ENCODE peak calls at places on chromosomes 2 and 18, in five cellular contexts. G is psoas muscle, N is heart left ventricle, Z is astrocyte, E is AG10803. P is an unnamed sample.

GRCh38 chr2:229868794-229869193 is 53.0 kb downstream of the TRIP12 start:
- DNase-seq in G (no peak), N (no peak), Z (no peak), E (no peak), P (no peak)

GRCh38 chr18:55983433-55983832 is 395.4 kb upstream of the TCF4 start:
- DNase-seq in G (no peak), N (no peak), Z (peak), E (peak), P (no peak)

GRCh38 chr2:38535745-38536506 is 66.8 kb downstream of the HNRNPLL start:
- DNase-seq in G (peak), N (peak), Z (no peak), E (peak), P (peak)

GRCh38 chr2:38549066-38549465 is 53.7 kb downstream of the HNRNPLL start:
- DNase-seq in G (no peak), N (no peak), Z (no peak), E (no peak), P (no peak)

GRCh38 chr2:233422050-233422639 is 67.9 kb downstream of the DGKD start:
- DNase-seq in G (peak), N (no peak), Z (no peak), E (no peak), P (peak)

GRCh38 chr2:231399853-231400667 is 4.5 kb downstream of the B3GNT7 start:
- DNase-seq in G (peak), N (peak), Z (no peak), E (peak), P (peak)

GRCh38 chr18:52313213-52313612 is 26.8 kb upstream of the DCC start:
- DNase-seq in G (no peak), N (no peak), Z (peak), E (no peak), P (no peak)

GRCh38 chr2:164757934-164758695 is 83.5 kb downstream of the COBLL1 start:
- DNase-seq in G (no peak), N (no peak), Z (peak), E (peak), P (peak)

GRCh38 chr18:55097406-55098170 is 138.3 kb upstream of the CCDC68 start:
- DNase-seq in G (no peak), N (no peak), Z (peak), E (peak), P (no peak)

GRCh38 chr2:200404615-200405014 is 98.1 kb downstream of the SPATS2L start:
- DNase-seq in G (no peak), N (no peak), Z (no peak), E (no peak), P (no peak)

GRCh38 chr18:26504831-26505230 is 43.5 kb downstream of the KCTD1 start:
- DNase-seq in G (no peak), N (no peak), Z (no peak), E (no peak), P (no peak)

GRCh38 chr2:6957910-6958615 is 40.9 kb downstream of the RNF144A start:
- DNase-seq in G (peak), N (no peak), Z (no peak), E (no peak), P (peak)

GRCh38 chr2:41728757-41729338 is 319.0 kb upstream of the PKDCC start:
- DNase-seq in G (no peak), N (no peak), Z (no peak), E (no peak), P (no peak)

GRCh38 chr2:165593081-165593480 is 123.6 kb downstream of the CSRNP3 start:
- DNase-seq in G (no peak), N (no peak), Z (no peak), E (peak), P (no peak)

GRCh38 chr2:212033888-212034287 is 504.7 kb downstream of the ERBB4 start:
- DNase-seq in G (no peak), N (no peak), Z (no peak), E (no peak), P (no peak)

GRCh38 chr18:3683483-3683882 is 233.5 kb downstream of the TGIF1 start:
- DNase-seq in G (no peak), N (no peak), Z (no peak), E (no peak), P (no peak)

GRCh38 chr2:24334245-24334633 is 26.1 kb downstream of the ITSN2 start:
- DNase-seq in G (no peak), N (no peak), Z (peak), E (peak), P (peak)

DNA sequence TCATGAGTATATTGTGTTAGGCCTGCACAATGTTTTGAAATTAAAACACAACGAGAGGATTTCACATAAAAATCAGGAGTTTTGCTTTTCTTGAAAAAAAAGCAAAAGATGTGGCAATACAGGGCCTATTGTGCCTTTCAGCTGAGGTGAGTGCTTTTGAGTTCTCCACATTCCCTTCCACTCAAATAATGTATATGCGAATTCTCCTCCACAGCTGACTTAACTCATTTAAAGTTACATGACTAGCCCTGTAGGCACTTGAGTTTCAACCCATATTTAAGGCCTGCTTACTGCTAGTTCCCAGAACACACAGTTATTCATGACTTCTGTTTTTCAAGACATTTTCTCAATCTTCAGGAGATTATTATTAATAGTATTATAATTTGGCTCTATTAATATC is 353.1 kb downstream of the NUP35 start:
- DNase-seq in G (no peak), N (no peak), Z (no peak), E (no peak), P (no peak)
- TF ChIP-seq CTCF in G (no peak), N (no peak), Z (no peak), E (no peak), P (no peak)

DNA sequence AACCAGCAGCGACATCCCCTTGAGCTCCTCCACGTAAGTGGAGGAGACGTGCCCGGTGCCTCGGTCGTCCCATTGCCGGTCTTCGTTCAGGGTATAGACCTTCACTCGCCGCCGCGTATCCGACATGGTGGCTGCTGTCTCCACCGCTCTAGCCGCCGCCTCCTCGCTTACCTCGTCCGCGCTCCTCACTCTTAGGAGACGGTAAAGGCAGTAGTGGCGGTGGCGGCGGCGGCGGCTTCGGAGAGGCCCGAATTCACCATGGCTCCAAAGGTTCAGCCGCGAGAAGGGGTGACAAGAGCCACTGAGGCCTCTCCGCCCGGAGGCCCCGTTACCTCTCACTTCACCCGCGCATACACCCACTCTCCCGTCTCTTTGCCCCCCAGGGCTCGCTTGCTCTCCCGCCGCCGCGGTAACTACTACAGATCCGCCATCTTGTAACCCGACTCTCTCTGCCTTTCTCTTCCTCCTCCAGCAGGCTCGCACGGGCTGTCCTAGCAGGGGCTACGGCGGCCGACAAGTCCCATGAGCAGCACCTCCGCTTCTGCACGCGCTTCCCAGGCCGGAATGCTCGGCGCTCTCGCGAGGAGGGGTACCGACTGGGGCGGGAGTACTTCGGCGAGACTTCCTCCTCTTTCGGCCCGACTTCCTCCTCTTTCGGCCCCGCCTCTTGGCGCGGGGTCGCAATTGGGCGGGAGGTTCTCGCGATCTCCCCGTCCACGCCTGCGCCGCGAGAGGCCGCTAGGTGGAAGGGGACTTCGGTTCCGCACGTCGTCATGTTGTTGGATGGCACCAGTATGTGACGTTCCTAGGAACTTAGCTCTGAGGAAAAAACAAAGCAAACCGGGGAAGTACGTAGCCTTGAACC is at the start of gene PPP4R3B:
- DNase-seq in G (peak), N (peak), Z (peak), E (peak), P (peak)
- TF ChIP-seq CTCF in G (peak), N (peak), Z (no peak), E (peak), P (peak)

DNA sequence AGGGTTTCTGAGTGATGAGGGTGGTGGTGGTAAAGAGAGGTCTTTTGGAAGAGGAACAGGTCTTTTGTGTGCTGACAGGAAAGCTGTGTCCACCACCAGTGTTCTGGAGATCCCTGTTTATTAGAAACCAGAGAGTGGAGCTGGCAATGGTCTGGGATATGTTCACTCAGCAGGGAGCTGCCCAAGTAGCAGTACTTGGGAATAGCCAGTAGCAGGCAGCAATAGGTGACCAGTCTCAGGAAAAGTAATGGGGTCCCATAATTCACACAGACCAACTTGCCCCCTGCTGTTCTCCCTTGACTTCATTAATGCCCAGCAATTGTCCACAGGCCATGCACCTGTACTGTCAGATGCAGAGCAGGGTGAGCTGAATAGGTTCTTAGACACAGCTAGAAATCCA is 1.8 kb downstream of the TSPYL6 start:
- DNase-seq in G (no peak), N (no peak), Z (no peak), E (no peak), P (no peak)
- TF ChIP-seq CTCF in G (no peak), N (no peak), Z (no peak), E (no peak), P (no peak)

GRCh38 chr2:170335351-170335750 is 157.4 kb downstream of the MYO3B start:
- DNase-seq in G (no peak), N (no peak), Z (peak), E (no peak), P (no peak)
- TF ChIP-seq CTCF in G (no peak), N (no peak), Z (no peak), E (no peak), P (no peak)

GRCh38 chr2:235737840-235738239 is 244.0 kb downstream of the AGAP1 start:
- DNase-seq in G (no peak), N (no peak), Z (no peak), E (no peak), P (no peak)

GRCh38 chr2:235739704-235740415 is 246.0 kb downstream of the AGAP1 start:
- DNase-seq in G (no peak), N (no peak), Z (no peak), E (no peak), P (no peak)

GRCh38 chr2:235744161-235744560 is 250.3 kb downstream of the AGAP1 start:
- DNase-seq in G (no peak), N (no peak), Z (no peak), E (no peak), P (no peak)

GRCh38 chr2:235737396-235737795 is 243.6 kb downstream of the AGAP1 start:
- DNase-seq in G (no peak), N (no peak), Z (no peak), E (no peak), P (peak)

DNA sequence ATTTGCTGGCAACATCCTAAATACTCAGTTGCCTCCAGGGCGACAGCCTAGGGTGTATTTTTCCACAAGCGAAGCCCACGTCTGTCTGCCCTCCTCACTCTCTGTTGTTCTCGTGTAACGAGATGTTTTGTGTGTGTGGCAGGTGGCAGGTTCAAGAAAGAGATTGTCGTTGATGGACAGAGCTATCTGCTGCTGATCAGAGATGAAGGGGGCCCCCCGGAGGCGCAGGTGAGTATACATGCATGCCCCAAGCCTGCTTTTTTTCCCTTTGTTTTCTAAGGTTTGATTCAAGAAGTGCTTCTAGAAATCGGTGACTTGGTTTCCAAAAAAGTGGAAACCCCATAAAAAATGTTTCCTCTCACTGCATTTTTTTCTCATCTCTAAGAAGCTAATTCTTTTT is 247.0 kb downstream of the AGAP1 start:
- DNase-seq in G (no peak), N (no peak), Z (no peak), E (no peak), P (peak)
- TF ChIP-seq CTCF in G (no peak), N (peak), Z (peak), E (peak), P (peak)

P was measured in MCF 10A.